ENCODE peak calls at places on chromosomes 6 and 20, in five cellular contexts. O, V, U, M and T are unnamed samples.

GRCh38 chr20:18857640-18858039 is 44.1 kb downstream of the SCP2D1 start:
- DNase-seq in O (no peak), V (no peak), U (no peak), M (no peak), T (peak; percentile 19)

GRCh38 chr6:43184268-43184985 is 2.4 kb downstream of the CUL9 start:
- DNase-seq in O (no peak), V (no peak), U (no peak), M (no peak), T (no peak)

GRCh38 chr6:66376021-66376420 is 669.0 kb upstream of the EYS start:
- DNase-seq in O (no peak), V (no peak), U (no peak), M (no peak), T (peak; percentile 28)

GRCh38 chr6:36378936-36379335 is 8.5 kb downstream of the ETV7 start:
- DNase-seq in O (no peak), V (no peak), U (no peak), M (no peak), T (no peak)

GRCh38 chr6:38339914-38340313 is 299.8 kb downstream of the BTBD9 start:
- DNase-seq in O (no peak), V (no peak), U (no peak), M (no peak), T (no peak)

GRCh38 chr6:31112478-31112877 is at the start of gene C6orf15:
- DNase-seq in O (no peak), V (no peak), U (no peak), M (peak; percentile 25), T (no peak)

GRCh38 chr6:45835725-45836437 is 179.8 kb downstream of the CLIC5 start:
- DNase-seq in O (no peak), V (no peak), U (no peak), M (no peak), T (peak; percentile 25)

GRCh38 chr6:7269816-7270215 is 43.2 kb downstream of the SSR1 start:
- DNase-seq in O (no peak), V (no peak), U (no peak), M (peak; percentile 10), T (no peak)

GRCh38 chr6:100132005-100132404 is 138.0 kb upstream of the MCHR2 start:
- DNase-seq in O (no peak), V (no peak), U (no peak), M (no peak), T (no peak)

GRCh38 chr20:48823960-48824497 is 3.8 kb downstream of the PREX1 start:
- DNase-seq in O (peak; percentile 39), V (no peak), U (no peak), M (peak; percentile 6), T (peak; percentile 45)

GRCh38 chr6:36686668-36687513 is 8.4 kb downstream of the CDKN1A start:
- DNase-seq in O (no peak), V (no peak), U (no peak), M (no peak), T (no peak)

GRCh38 chr6:38867726-38868125 is 152.6 kb downstream of the DNAH8 start:
- DNase-seq in O (no peak), V (no peak), U (no peak), M (no peak), T (no peak)

GRCh38 chr20:52552181-52552872 is 360.7 kb upstream of the ZFP64 start:
- DNase-seq in O (no peak), V (no peak), U (no peak), M (peak; percentile 9), T (no peak)

GRCh38 chr20:59006864-59007757 is at the start of gene CTSZ:
- DNase-seq in O (peak; percentile 21), V (no peak), U (peak; percentile 95), M (peak; percentile 98), T (peak; percentile 72)

GRCh38 chr6:135481786-135482369 is 15.7 kb downstream of the AHI1 start:
- DNase-seq in O (no peak), V (peak; percentile 26), U (no peak), M (no peak), T (peak; percentile 51)

GRCh38 chr6:56808871-56809359 is 146.0 kb upstream of the BEND6 start:
- DNase-seq in O (no peak), V (no peak), U (no peak), M (no peak), T (peak; percentile 60)

GRCh38 chr20:57990396-57990987 is 238.0 kb downstream of the ANKRD60 start:
- DNase-seq in O (no peak), V (no peak), U (no peak), M (no peak), T (peak; percentile 66)

GRCh38 chr20:35849726-35850125 is 77.9 kb downstream of the PHF20 start:
- DNase-seq in O (no peak), V (no peak), U (no peak), M (no peak), T (peak; percentile 19)

GRCh38 chr20:47610247-47610944 is 108.7 kb downstream of the NCOA3 start:
- DNase-seq in O (peak; percentile 55), V (no peak), U (no peak), M (no peak), T (peak; percentile 79)